ENCODE peak calls at places on chromosome 11, in ten cellular contexts. U, D, M, W, N, I, S, F, O and G are unnamed samples.

GRCh38 chr11:45652781-45653180 is 12.6 kb downstream of the CHST1 start:
- DNase-seq in D (no peak), F (no peak), O (no peak), U (no peak), W (no peak), S (no peak), I (no peak), N (no peak), M (no peak), G (no peak)

GRCh38 chr11:125397421-125397820 is 98.6 kb downstream of the FEZ1 start:
- DNase-seq in W (no peak), F (no peak), D (no peak), N (no peak), M (no peak), O (no peak), S (no peak), I (no peak), U (no peak), G (no peak)

GRCh38 chr11:35822815-35823495 is 120.9 kb upstream of the LDLRAD3 start:
- DNase-seq in O (no peak), F (no peak), M (no peak), D (no peak), I (no peak), W (no peak), U (no peak), S (no peak), N (no peak), G (no peak)

GRCh38 chr11:65420506-65421203 is 1.9 kb upstream of the NEAT1 start:
- DNase-seq in I (no peak), D (no peak), F (no peak), M (no peak), N (no peak), W (peak; percentile 19), O (no peak), U (no peak), S (no peak), G (no peak)

GRCh38 chr11:112345708-112346107 is 85.0 kb upstream of the PLET1 start:
- DNase-seq in S (peak; percentile 42), W (no peak), N (no peak), F (no peak), M (peak; percentile 8), U (no peak), O (peak; percentile 55), D (no peak), I (no peak), G (no peak)

GRCh38 chr11:113465786-113466185 is 9.4 kb downstream of the DRD2 start:
- DNase-seq in O (no peak), D (no peak), S (no peak), M (no peak), N (peak; percentile 7), W (no peak), I (no peak), F (no peak), U (no peak), G (no peak)

GRCh38 chr11:9146477-9146876 is 55.1 kb upstream of the SCUBE2 start:
- DNase-seq in U (no peak), I (no peak), S (no peak), N (no peak), M (no peak), F (no peak), D (no peak), O (no peak), W (no peak), G (no peak)

GRCh38 chr11:70747889-70748288 is 349.6 kb downstream of the CTTN start:
- DNase-seq in M (no peak), I (no peak), W (no peak), S (no peak), D (no peak), N (no peak), F (no peak), O (no peak), U (no peak), G (no peak)

GRCh38 chr11:102831128-102831708 is 12.2 kb downstream of the MMP3 start:
- DNase-seq in I (no peak), F (no peak), O (no peak), M (no peak), U (no peak), N (no peak), S (peak; percentile 77), D (no peak), W (peak; percentile 61), G (no peak)

GRCh38 chr11:122723576-122723975 is 68.1 kb downstream of the UBASH3B start:
- DNase-seq in D (no peak), U (no peak), M (no peak), F (no peak), N (peak; percentile 68), W (no peak), I (no peak), S (no peak), O (no peak), G (no peak)

GRCh38 chr11:75303544-75304224 is 47.8 kb downstream of the ARRB1 start:
- DNase-seq in M (no peak), U (no peak), N (no peak), I (no peak), W (no peak), O (no peak), D (no peak), F (no peak), S (no peak), G (no peak)

GRCh38 chr11:62976109-62976508 is 8.7 kb downstream of the SLC22A6 start:
- DNase-seq in I (no peak), F (no peak), O (no peak), S (no peak), W (no peak), U (no peak), D (no peak), M (no peak), N (no peak), G (no peak)

GRCh38 chr11:78424334-78425270 is 7.0 kb upstream of the GAB2 start:
- DNase-seq in W (no peak), O (no peak), U (no peak), N (no peak), S (no peak), M (peak; percentile 18), I (no peak), D (no peak), F (no peak), G (no peak)

GRCh38 chr11:58963551-58964075 is 24.3 kb downstream of the GLYATL1 start:
- DNase-seq in O (peak; percentile 19), D (no peak), F (no peak), I (no peak), W (peak; percentile 45), M (no peak), S (peak; percentile 74), N (peak; percentile 30), U (no peak), G (no peak)

GRCh38 chr11:66315498-66315885 is 1.4 kb downstream of the CD248 start:
- DNase-seq in N (no peak), U (no peak), F (no peak), I (no peak), W (no peak), D (no peak), O (no peak), M (no peak), S (no peak), G (no peak)

GRCh38 chr11:859394-860131 is 16.9 kb downstream of the TSPAN4 start:
- DNase-seq in N (no peak), S (no peak), U (no peak), W (peak; percentile 74), D (no peak), F (no peak), I (no peak), O (peak; percentile 76), M (no peak), G (no peak)

GRCh38 chr11:78325274-78325781 is 92.3 kb downstream of the GAB2 start:
- DNase-seq in S (no peak), M (no peak), N (no peak), I (no peak), U (peak; percentile 52), D (no peak), W (no peak), F (no peak), O (no peak), G (peak; percentile 66)

GRCh38 chr11:20966489-20966888 is 297.1 kb downstream of the NELL1 start:
- DNase-seq in U (no peak), M (no peak), W (no peak), F (no peak), S (peak; percentile 26), D (no peak), I (no peak), O (peak; percentile 49), N (no peak), G (no peak)

GRCh38 chr11:121095561-121095960 is 5.5 kb upstream of the TECTA start:
- DNase-seq in D (no peak), S (no peak), N (no peak), U (no peak), M (no peak), F (no peak), W (no peak), O (no peak), I (no peak), G (no peak)

GRCh38 chr11:130103296-130103814 is 33.7 kb downstream of the APLP2 start:
- DNase-seq in F (no peak), D (peak; percentile 48), O (no peak), S (no peak), N (peak; percentile 93), M (no peak), U (no peak), W (no peak), I (no peak), G (no peak)

GRCh38 chr11:65468874-65469333 is 29.9 kb upstream of the MALAT1 start:
- DNase-seq in F (no peak), I (peak; percentile 35), W (peak; percentile 91), O (peak; percentile 91), U (peak; percentile 38), S (peak; percentile 94), D (no peak), M (peak; percentile 91), N (peak; percentile 37), G (peak; percentile 42)

GRCh38 chr11:35272391-35272821 is 133.4 kb downstream of the CD44 start:
- DNase-seq in O (no peak), F (peak; percentile 1), N (no peak), M (no peak), I (no peak), D (no peak), S (no peak), W (no peak), U (no peak), G (no peak)

GRCh38 chr11:69411257-69411924 is 70.1 kb upstream of the LINC01488 start:
- DNase-seq in M (no peak), F (no peak), I (no peak), N (no peak), D (no peak), W (no peak), S (no peak), O (no peak), U (no peak), G (no peak)

GRCh38 chr11:127023991-127024390 is 23.4 kb upstream of the KIRREL3 start:
- DNase-seq in F (no peak), D (no peak), I (no peak), M (no peak), O (no peak), U (no peak), S (no peak), W (no peak), N (no peak), G (no peak)